ENCODE peak calls at places on chromosomes 13 and 19, in four cellular contexts. M is IMR-90, V is A549, R is HepG2. X is an unnamed sample.

GRCh38 chr13:60663788-60664187 is 266.8 kb downstream of the TDRD3 start:
- DNase-seq in R (no peak), M (no peak), V (no peak), X (no peak)

GRCh38 chr13:40664100-40665060 is 2.1 kb downstream of the FOXO1 start:
- DNase-seq in M (no peak), R (peak), V (peak), X (peak)

GRCh38 chr13:73107970-73108369 is 49.2 kb downstream of the KLF5 start:
- DNase-seq in M (no peak), R (no peak), V (no peak), X (no peak)

GRCh38 chr13:95246292-95247082 is 54.8 kb downstream of the ABCC4 start:
- DNase-seq in V (no peak), M (no peak), R (no peak), X (no peak)

GRCh38 chr13:42364613-42365000 is 92.7 kb downstream of the AKAP11 start:
- DNase-seq in R (no peak), V (peak), M (no peak), X (no peak)

GRCh38 chr13:22061371-22061805 is 390.5 kb downstream of the FGF9 start:
- DNase-seq in V (no peak), R (no peak), M (no peak), X (no peak)

GRCh38 chr13:37701972-37702371 is 103.4 kb upstream of the POSTN start:
- DNase-seq in R (no peak), V (peak), M (peak), X (no peak)

GRCh38 chr19:15223649-15224371 is 8.4 kb downstream of the EPHX3 start:
- DNase-seq in R (no peak), V (no peak), M (no peak), X (no peak)

GRCh38 chr13:39538826-39539555 is 64.0 kb downstream of the LHFPL6 start:
- DNase-seq in V (no peak), M (peak), R (no peak), X (no peak)

GRCh38 chr13:113495494-113496251 is 5.2 kb upstream of the DCUN1D2 start:
- DNase-seq in R (no peak), V (no peak), M (peak), X (no peak)

GRCh38 chr19:53985863-53986262 is 5.6 kb upstream of the CACNG6 start:
- DNase-seq in M (no peak), V (no peak), R (no peak), X (no peak)

GRCh38 chr19:4534836-4535658 is at the start of gene PLIN5:
- DNase-seq in R (peak), M (peak), V (peak), X (peak)

GRCh38 chr13:111657013-111657412 is 336.6 kb downstream of the TEX29 start:
- DNase-seq in V (no peak), M (no peak), R (no peak), X (no peak)

GRCh38 chr19:45507864-45508680 is 793 bp downstream of the VASP start:
- DNase-seq in M (no peak), V (peak), R (no peak), X (peak)

GRCh38 chr19:42250666-42251531 is 4.0 kb downstream of the ERF start:
- DNase-seq in V (no peak), R (no peak), M (peak), X (no peak)

GRCh38 chr13:41054919-41055619 is 6.2 kb upstream of the WBP4 start:
- DNase-seq in V (peak), M (no peak), R (peak), X (peak)

GRCh38 chr13:107210216-107211010 is 642.5 kb upstream of the ARGLU1 start:
- DNase-seq in R (no peak), V (no peak), M (peak), X (no peak)

GRCh38 chr13:107211073-107211472 is 643.1 kb upstream of the ARGLU1 start:
- DNase-seq in M (peak), R (peak), V (peak), X (peak)

DNA sequence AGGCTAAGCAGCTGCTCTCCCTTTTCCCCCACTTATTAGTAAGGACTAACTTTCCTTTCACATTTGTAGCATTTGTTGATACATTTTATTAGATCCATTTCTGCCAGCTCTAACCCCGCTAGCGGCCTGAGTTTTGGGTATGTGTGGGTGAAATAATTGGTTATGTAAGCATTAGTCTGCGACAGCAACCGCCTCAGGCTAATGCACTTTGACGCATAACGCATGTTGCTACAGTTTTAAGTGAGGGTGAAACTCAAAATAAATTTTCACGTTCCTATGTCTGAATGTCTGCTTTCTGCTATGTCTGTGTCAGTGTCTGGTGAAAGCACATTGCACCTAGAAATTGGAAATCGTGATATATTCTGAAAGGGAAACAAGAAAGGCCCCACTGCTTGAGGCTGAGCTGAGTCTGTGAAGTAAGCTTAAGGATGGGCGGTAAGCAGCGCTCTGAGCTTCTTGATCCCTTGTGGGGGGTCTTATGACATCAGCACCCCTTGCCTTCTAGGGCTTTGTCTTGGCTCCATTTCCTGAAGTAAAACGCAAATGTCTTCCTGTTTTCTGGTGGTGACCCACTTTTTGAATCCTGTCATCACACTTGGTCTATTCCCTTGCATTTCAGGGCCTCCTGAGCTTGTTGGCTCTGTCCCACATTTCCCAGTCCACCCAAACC is 648.2 kb upstream of the ARGLU1 start:
- DNase-seq in V (no peak), R (no peak), M (no peak), X (no peak)
- TF ChIP-seq MAZ in V (no peak), R (no peak), M (no peak), X (no peak)

DNA sequence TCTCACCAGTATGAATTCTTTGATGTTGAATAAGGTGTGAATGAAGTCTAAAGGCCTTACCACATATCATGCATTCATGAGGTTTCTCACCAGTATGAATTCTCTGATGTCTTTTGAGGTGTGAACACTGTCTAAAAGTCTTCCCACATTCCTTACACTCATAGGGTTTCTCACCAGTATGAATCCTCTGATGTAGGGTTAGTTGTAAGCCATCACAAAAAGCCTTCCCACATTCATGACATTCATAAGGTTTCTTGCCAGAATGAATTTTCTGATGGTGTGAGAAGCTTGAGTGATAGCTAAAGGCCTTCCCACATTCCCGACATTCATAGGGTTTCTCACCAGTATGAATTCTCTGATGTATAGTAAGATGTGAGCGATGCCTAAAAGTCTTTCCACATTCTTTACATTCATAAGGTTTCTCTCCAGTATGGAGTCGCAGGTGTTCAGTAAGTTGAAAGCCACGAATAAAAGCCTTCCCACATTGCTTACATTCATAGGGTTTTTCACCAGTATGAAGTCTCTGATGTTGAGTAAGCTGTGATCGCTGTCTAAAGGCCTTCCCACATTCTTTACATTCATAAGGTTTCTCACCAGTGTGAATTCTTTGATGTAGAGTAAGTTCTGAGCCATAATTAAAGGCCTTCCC is 27.7 kb downstream of the ZNF461 start:
- DNase-seq in M (no peak), R (no peak), V (peak), X (no peak)
- TF ChIP-seq MAZ in M (no peak), R (no peak), V (no peak), X (no peak)

DNA sequence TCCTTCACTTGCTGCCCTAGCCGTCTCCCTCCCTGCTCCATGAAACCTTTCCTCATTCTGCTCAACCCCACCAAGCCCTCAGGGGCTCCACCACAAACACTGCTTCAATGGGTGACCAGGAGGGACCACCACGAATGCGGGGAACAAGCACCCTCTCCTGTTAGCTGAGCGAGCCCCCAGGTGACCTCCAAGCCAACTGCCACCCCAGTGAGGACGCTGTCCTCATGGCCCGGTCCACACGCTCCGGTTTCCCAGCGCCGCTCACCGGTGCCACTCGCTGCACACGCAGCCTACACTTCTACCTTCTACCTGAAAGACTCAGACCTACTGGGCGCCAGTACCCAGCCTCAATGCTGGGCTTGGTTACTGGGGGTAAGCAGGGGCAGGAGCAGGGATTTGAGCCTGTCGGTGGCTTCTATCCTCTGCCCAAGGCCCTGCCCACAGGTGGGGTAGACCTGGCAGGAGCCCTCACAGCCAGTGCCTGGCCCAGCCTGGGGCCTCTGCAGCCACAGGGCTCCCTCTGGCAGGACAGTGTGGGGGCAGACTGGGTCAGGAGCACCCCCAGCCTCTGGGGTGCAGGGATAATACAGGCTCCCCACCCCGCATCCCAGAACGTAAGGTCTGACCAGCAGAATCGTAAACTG is 704 bp upstream of the TMEM86B start:
- DNase-seq in R (no peak), M (no peak), V (no peak), X (no peak)
- TF ChIP-seq MAZ in R (no peak), M (no peak), V (no peak), X (no peak)

GRCh38 chr19:18972851-18973250 is 31.8 kb upstream of the HOMER3 start:
- DNase-seq in M (no peak), V (no peak), R (no peak), X (no peak)

GRCh38 chr19:18978616-18979015 is 37.6 kb upstream of the HOMER3 start:
- DNase-seq in R (no peak), M (no peak), V (no peak), X (no peak)

GRCh38 chr19:18975011-18975410 is 34.0 kb upstream of the HOMER3 start:
- DNase-seq in M (peak), R (no peak), V (no peak), X (no peak)

GRCh38 chr19:18972301-18972831 is 31.3 kb upstream of the HOMER3 start:
- DNase-seq in M (peak), V (no peak), R (no peak), X (no peak)

GRCh38 chr19:18975864-18976263 is 34.8 kb upstream of the HOMER3 start:
- DNase-seq in V (no peak), R (no peak), M (no peak), X (no peak)
- TF ChIP-seq MAZ in V (no peak), R (no peak), M (no peak), X (no peak)

GRCh38 chr19:55090564-55090963 is 14.9 kb downstream of the EPS8L1 start:
- DNase-seq in R (no peak), M (no peak), V (no peak), X (no peak)

GRCh38 chr19:55091126-55091910 is 15.6 kb downstream of the EPS8L1 start:
- DNase-seq in R (no peak), M (no peak), V (no peak), X (no peak)

GRCh38 chr19:55094456-55095259 is 19.0 kb downstream of the EPS8L1 start:
- DNase-seq in R (no peak), M (no peak), V (no peak), X (no peak)

GRCh38 chr19:55091955-55092354 is 16.3 kb downstream of the EPS8L1 start:
- DNase-seq in M (no peak), R (no peak), V (no peak), X (peak)

DNA sequence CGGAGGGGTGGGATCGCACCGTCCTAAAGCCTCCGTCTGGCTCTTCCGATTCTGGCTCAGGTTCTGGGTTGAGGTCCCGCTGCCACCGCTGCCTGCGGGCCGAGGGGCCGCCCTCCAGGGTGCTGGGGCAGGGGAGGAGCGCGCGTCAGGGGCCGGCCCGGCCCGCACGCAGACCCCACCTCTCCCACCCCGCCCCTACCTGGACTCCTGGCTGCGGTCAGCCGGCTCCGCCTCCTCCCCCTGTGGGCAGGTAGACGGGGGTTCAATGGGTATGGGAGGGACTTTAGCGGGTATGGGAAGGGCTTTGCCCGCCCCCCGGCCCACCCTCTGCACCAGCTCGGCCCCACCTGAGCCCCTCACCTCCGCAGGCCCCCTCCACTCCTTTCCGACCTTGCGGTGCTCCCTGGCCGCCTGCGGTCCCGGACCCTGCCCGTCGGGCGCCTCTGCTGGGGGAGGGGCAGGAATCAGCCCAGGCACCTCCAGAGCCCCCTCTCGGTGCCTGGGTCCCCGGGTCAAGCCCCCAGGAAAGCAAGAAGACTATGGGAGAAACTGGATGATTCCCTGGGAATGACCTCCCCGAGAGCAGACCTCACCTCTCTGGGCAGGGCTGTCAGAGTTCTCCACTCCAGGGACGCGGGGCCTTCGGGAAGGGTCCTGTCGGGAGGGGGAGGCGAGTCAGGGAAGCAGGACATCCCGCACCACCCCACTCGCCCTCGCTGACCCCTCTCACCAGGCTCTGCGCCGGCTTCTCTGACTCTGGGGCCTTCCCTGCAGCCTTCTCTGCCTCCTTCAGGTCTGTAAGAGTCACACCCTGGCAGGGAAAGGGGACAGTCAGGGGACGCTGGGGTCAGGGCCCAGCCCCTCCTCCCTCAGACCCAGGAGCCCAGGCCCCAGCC is 17.0 kb downstream of the EPS8L1 start:
- DNase-seq in V (no peak), M (no peak), R (no peak), X (no peak)
- TF ChIP-seq MAZ in V (no peak), M (no peak), R (no peak), X (no peak)

GRCh38 chr19:2026770-2027169 is 11.3 kb upstream of the BTBD2 start:
- DNase-seq in R (no peak), M (no peak), V (no peak), X (no peak)
- TF ChIP-seq MAZ in R (no peak), M (no peak), V (no peak), X (no peak)

DNA sequence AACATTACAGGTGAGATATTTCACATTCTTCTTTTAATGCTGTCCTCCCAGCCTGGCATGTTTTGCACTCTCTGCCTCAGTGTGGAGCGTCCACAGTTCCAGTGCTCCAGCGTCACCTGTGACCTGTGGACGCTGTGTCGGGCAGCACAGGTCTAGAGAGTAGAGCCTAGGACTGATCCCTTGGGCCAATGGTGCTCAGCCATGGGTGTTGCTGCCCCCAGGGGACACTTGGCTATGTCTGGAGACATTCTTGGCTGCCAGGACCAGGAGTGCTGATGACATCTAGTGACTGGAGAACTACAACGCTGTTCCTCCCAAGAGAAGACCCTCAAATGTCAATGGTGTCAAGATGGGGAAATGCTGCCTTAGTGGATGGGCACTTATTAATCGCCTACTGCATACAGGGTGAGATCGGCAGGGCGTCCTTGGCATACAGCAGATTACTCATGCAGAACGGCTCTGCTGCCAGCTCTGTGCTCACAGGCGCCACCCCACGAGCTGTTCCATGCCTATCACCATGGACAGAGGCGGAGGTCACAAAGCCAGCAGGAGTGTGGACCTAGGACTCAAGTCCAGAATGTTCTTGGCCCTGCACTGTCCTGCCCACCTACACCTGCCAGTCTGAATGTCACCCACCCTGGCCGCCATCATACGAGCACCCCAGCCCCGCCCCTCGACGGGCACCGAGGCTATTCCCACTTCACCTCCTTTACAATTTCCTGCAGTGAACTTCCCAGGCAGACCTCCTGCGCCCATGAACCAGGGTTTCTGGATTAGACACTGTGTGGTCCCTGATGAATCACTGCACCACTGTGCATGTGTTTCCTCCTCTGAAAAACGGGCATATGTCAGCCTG is 13.9 kb upstream of the MADCAM1 start:
- DNase-seq in V (no peak), M (no peak), R (no peak), X (peak)
- TF ChIP-seq MAZ in V (no peak), M (no peak), R (no peak), X (no peak)

GRCh38 chr13:90750021-90750420 is 597.5 kb upstream of the MIR17HG start:
- DNase-seq in M (no peak), R (no peak), V (no peak), X (no peak)

GRCh38 chr13:90752070-90752469 is 595.4 kb upstream of the MIR17HG start:
- DNase-seq in R (no peak), M (no peak), V (no peak), X (no peak)

GRCh38 chr13:90746230-90746629 is 601.3 kb upstream of the MIR17HG start:
- DNase-seq in R (no peak), V (no peak), M (no peak), X (no peak)

GRCh38 chr13:90750957-90751356 is 596.5 kb upstream of the MIR17HG start:
- DNase-seq in M (no peak), V (no peak), R (no peak), X (no peak)
- TF ChIP-seq MAZ in M (no peak), V (no peak), R (no peak), X (no peak)

DNA sequence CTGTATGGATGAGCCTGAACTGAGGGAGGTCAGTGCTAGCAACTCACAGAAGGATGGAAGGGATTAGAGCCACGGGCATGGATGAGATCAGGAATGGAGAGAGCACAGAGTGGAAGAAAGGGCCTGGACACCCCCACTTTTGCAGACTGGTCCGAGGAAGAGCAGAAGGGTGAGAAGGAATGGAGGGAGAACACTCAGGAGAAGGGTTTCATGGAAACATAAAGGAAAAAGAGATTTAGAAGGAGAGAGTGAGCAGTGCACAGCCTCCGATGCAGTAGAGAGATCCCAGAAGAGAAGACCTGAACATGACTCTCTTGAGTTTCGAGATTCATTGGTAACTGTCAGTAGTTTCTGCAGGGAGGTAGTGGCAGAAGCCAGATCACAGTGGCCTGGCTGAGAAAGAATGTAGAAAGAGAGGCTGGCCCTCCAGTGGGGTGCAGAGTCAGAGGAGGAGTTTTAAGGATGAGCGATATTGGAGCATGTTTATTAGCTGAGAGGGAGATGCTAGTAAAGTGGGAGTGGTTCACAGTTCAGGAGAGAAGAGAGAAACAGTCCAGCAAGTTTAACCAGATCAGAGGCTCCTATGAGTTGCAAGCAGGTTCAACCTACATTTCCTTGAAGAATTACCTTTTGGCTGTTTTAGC is 108.9 kb downstream of the ZAR1L start:
- DNase-seq in R (no peak), V (no peak), M (peak), X (no peak)
- TF ChIP-seq MAZ in R (no peak), V (no peak), M (no peak), X (no peak)

X was measured in K562.